ENCODE peak calls at places on chromosomes 5 and 9, in ten cellular contexts. One of them, this sample, is unnamed.

GRCh38 chr5:138833095-138833494 is 42.0 kb downstream of the LRRTM2 start:
- DNase-seq in NCI-H2171: no peak
- DNase-seq in NK-92 treated with Interleukin-12 subunit alpha and Interleukin-12 subunit beta, amount 100 ng/mL, for 24 hours: no peak
- DNase-seq in IMR-90: no peak
- DNase-seq in GM13976: no peak
- DNase-seq in cardiac fibroblast: no peak
- DNase-seq in Kasumi-1: no peak
- DNase-seq in left ventricle myocardium superior: no peak
- DNase-seq in stimulated activated CD4-positive, alpha-beta T cell treated with anti-CD3 and anti-CD28 coated beads, Interleukin-2, amount 100 ng/mL, for 48 hours: no peak
- DNase-seq in astrocyte of the spinal cord: no peak
- DNase-seq in this sample: no peak

GRCh38 chr9:116232425-116233159 is 79.0 kb downstream of the PAPPA start:
- DNase-seq in NCI-H2171: no peak
- DNase-seq in NK-92 treated with Interleukin-12 subunit alpha and Interleukin-12 subunit beta, amount 100 ng/mL, for 24 hours: no peak
- DNase-seq in IMR-90: peak
- DNase-seq in GM13976: no peak
- DNase-seq in cardiac fibroblast: peak
- DNase-seq in Kasumi-1: no peak
- DNase-seq in left ventricle myocardium superior: no peak
- DNase-seq in stimulated activated CD4-positive, alpha-beta T cell treated with anti-CD3 and anti-CD28 coated beads, Interleukin-2, amount 100 ng/mL, for 48 hours: no peak
- DNase-seq in astrocyte of the spinal cord: peak
- DNase-seq in this sample: no peak

GRCh38 chr5:3613726-3614125 is 18.1 kb downstream of the IRX1 start:
- DNase-seq in NCI-H2171: no peak
- DNase-seq in NK-92 treated with Interleukin-12 subunit alpha and Interleukin-12 subunit beta, amount 100 ng/mL, for 24 hours: no peak
- DNase-seq in IMR-90: no peak
- DNase-seq in GM13976: no peak
- DNase-seq in cardiac fibroblast: no peak
- DNase-seq in Kasumi-1: no peak
- DNase-seq in left ventricle myocardium superior: no peak
- DNase-seq in stimulated activated CD4-positive, alpha-beta T cell treated with anti-CD3 and anti-CD28 coated beads, Interleukin-2, amount 100 ng/mL, for 48 hours: no peak
- DNase-seq in astrocyte of the spinal cord: no peak
- DNase-seq in this sample: no peak

GRCh38 chr5:74643160-74643562 is 2.6 kb upstream of the ENC1 start:
- DNase-seq in NCI-H2171: no peak
- DNase-seq in NK-92 treated with Interleukin-12 subunit alpha and Interleukin-12 subunit beta, amount 100 ng/mL, for 24 hours: peak
- DNase-seq in IMR-90: peak
- DNase-seq in GM13976: no peak
- DNase-seq in cardiac fibroblast: peak
- DNase-seq in Kasumi-1: no peak
- DNase-seq in left ventricle myocardium superior: no peak
- DNase-seq in stimulated activated CD4-positive, alpha-beta T cell treated with anti-CD3 and anti-CD28 coated beads, Interleukin-2, amount 100 ng/mL, for 48 hours: no peak
- DNase-seq in astrocyte of the spinal cord: peak
- DNase-seq in this sample: no peak

GRCh38 chr9:114777841-114778240 is 28.0 kb downstream of the TNFSF15 start:
- DNase-seq in NCI-H2171: no peak
- DNase-seq in NK-92 treated with Interleukin-12 subunit alpha and Interleukin-12 subunit beta, amount 100 ng/mL, for 24 hours: no peak
- DNase-seq in IMR-90: no peak
- DNase-seq in GM13976: no peak
- DNase-seq in cardiac fibroblast: peak
- DNase-seq in Kasumi-1: no peak
- DNase-seq in left ventricle myocardium superior: no peak
- DNase-seq in stimulated activated CD4-positive, alpha-beta T cell treated with anti-CD3 and anti-CD28 coated beads, Interleukin-2, amount 100 ng/mL, for 48 hours: peak
- DNase-seq in astrocyte of the spinal cord: no peak
- DNase-seq in this sample: no peak

GRCh38 chr5:173802670-173803165 is 85.4 kb upstream of the CPEB4 start:
- DNase-seq in NCI-H2171: no peak
- DNase-seq in NK-92 treated with Interleukin-12 subunit alpha and Interleukin-12 subunit beta, amount 100 ng/mL, for 24 hours: no peak
- DNase-seq in IMR-90: peak
- DNase-seq in GM13976: no peak
- DNase-seq in cardiac fibroblast: peak
- DNase-seq in Kasumi-1: peak
- DNase-seq in left ventricle myocardium superior: peak
- DNase-seq in stimulated activated CD4-positive, alpha-beta T cell treated with anti-CD3 and anti-CD28 coated beads, Interleukin-2, amount 100 ng/mL, for 48 hours: no peak
- DNase-seq in astrocyte of the spinal cord: no peak
- DNase-seq in this sample: no peak

GRCh38 chr9:33202018-33202417 is 34.9 kb upstream of the B4GALT1 start:
- DNase-seq in NCI-H2171: no peak
- DNase-seq in NK-92 treated with Interleukin-12 subunit alpha and Interleukin-12 subunit beta, amount 100 ng/mL, for 24 hours: no peak
- DNase-seq in IMR-90: no peak
- DNase-seq in GM13976: peak
- DNase-seq in cardiac fibroblast: no peak
- DNase-seq in Kasumi-1: no peak
- DNase-seq in left ventricle myocardium superior: no peak
- DNase-seq in stimulated activated CD4-positive, alpha-beta T cell treated with anti-CD3 and anti-CD28 coated beads, Interleukin-2, amount 100 ng/mL, for 48 hours: no peak
- DNase-seq in astrocyte of the spinal cord: no peak
- DNase-seq in this sample: no peak

GRCh38 chr9:102038006-102038405 is 299.6 kb upstream of the GRIN3A start:
- DNase-seq in NCI-H2171: no peak
- DNase-seq in NK-92 treated with Interleukin-12 subunit alpha and Interleukin-12 subunit beta, amount 100 ng/mL, for 24 hours: no peak
- DNase-seq in IMR-90: no peak
- DNase-seq in GM13976: no peak
- DNase-seq in cardiac fibroblast: no peak
- DNase-seq in Kasumi-1: no peak
- DNase-seq in left ventricle myocardium superior: no peak
- DNase-seq in stimulated activated CD4-positive, alpha-beta T cell treated with anti-CD3 and anti-CD28 coated beads, Interleukin-2, amount 100 ng/mL, for 48 hours: no peak
- DNase-seq in astrocyte of the spinal cord: no peak
- DNase-seq in this sample: no peak

GRCh38 chr9:114981095-114981494 is 50.7 kb upstream of the TNFSF8 start:
- DNase-seq in NCI-H2171: no peak
- DNase-seq in NK-92 treated with Interleukin-12 subunit alpha and Interleukin-12 subunit beta, amount 100 ng/mL, for 24 hours: no peak
- DNase-seq in IMR-90: no peak
- DNase-seq in GM13976: no peak
- DNase-seq in cardiac fibroblast: peak
- DNase-seq in Kasumi-1: no peak
- DNase-seq in left ventricle myocardium superior: no peak
- DNase-seq in stimulated activated CD4-positive, alpha-beta T cell treated with anti-CD3 and anti-CD28 coated beads, Interleukin-2, amount 100 ng/mL, for 48 hours: no peak
- DNase-seq in astrocyte of the spinal cord: no peak
- DNase-seq in this sample: no peak

GRCh38 chr9:84940294-84940693 is 270.8 kb downstream of the NTRK2 start:
- DNase-seq in NCI-H2171: no peak
- DNase-seq in NK-92 treated with Interleukin-12 subunit alpha and Interleukin-12 subunit beta, amount 100 ng/mL, for 24 hours: no peak
- DNase-seq in IMR-90: no peak
- DNase-seq in GM13976: no peak
- DNase-seq in cardiac fibroblast: no peak
- DNase-seq in Kasumi-1: no peak
- DNase-seq in left ventricle myocardium superior: no peak
- DNase-seq in stimulated activated CD4-positive, alpha-beta T cell treated with anti-CD3 and anti-CD28 coated beads, Interleukin-2, amount 100 ng/mL, for 48 hours: no peak
- DNase-seq in astrocyte of the spinal cord: peak
- DNase-seq in this sample: no peak

GRCh38 chr9:17064558-17064957 is 70.3 kb upstream of the CNTLN start:
- DNase-seq in NCI-H2171: no peak
- DNase-seq in NK-92 treated with Interleukin-12 subunit alpha and Interleukin-12 subunit beta, amount 100 ng/mL, for 24 hours: no peak
- DNase-seq in IMR-90: no peak
- DNase-seq in GM13976: no peak
- DNase-seq in cardiac fibroblast: no peak
- DNase-seq in Kasumi-1: no peak
- DNase-seq in left ventricle myocardium superior: no peak
- DNase-seq in stimulated activated CD4-positive, alpha-beta T cell treated with anti-CD3 and anti-CD28 coated beads, Interleukin-2, amount 100 ng/mL, for 48 hours: no peak
- DNase-seq in astrocyte of the spinal cord: no peak
- DNase-seq in this sample: no peak

GRCh38 chr9:85528607-85529006 is 213.1 kb downstream of the AGTPBP1 start:
- DNase-seq in NCI-H2171: no peak
- DNase-seq in NK-92 treated with Interleukin-12 subunit alpha and Interleukin-12 subunit beta, amount 100 ng/mL, for 24 hours: no peak
- DNase-seq in IMR-90: no peak
- DNase-seq in GM13976: no peak
- DNase-seq in cardiac fibroblast: no peak
- DNase-seq in Kasumi-1: no peak
- DNase-seq in left ventricle myocardium superior: no peak
- DNase-seq in stimulated activated CD4-positive, alpha-beta T cell treated with anti-CD3 and anti-CD28 coated beads, Interleukin-2, amount 100 ng/mL, for 48 hours: no peak
- DNase-seq in astrocyte of the spinal cord: no peak
- DNase-seq in this sample: no peak

GRCh38 chr9:8338249-8338721 is 538.7 kb upstream of the DMAC1 start:
- DNase-seq in NCI-H2171: peak
- DNase-seq in NK-92 treated with Interleukin-12 subunit alpha and Interleukin-12 subunit beta, amount 100 ng/mL, for 24 hours: no peak
- DNase-seq in IMR-90: peak
- DNase-seq in GM13976: no peak
- DNase-seq in cardiac fibroblast: peak
- DNase-seq in Kasumi-1: no peak
- DNase-seq in left ventricle myocardium superior: no peak
- DNase-seq in stimulated activated CD4-positive, alpha-beta T cell treated with anti-CD3 and anti-CD28 coated beads, Interleukin-2, amount 100 ng/mL, for 48 hours: no peak
- DNase-seq in astrocyte of the spinal cord: peak
- DNase-seq in this sample: no peak

GRCh38 chr5:39826051-39826450 is 401.3 kb upstream of the DAB2 start:
- DNase-seq in NCI-H2171: no peak
- DNase-seq in NK-92 treated with Interleukin-12 subunit alpha and Interleukin-12 subunit beta, amount 100 ng/mL, for 24 hours: no peak
- DNase-seq in IMR-90: no peak
- DNase-seq in GM13976: no peak
- DNase-seq in cardiac fibroblast: peak
- DNase-seq in Kasumi-1: no peak
- DNase-seq in left ventricle myocardium superior: no peak
- DNase-seq in stimulated activated CD4-positive, alpha-beta T cell treated with anti-CD3 and anti-CD28 coated beads, Interleukin-2, amount 100 ng/mL, for 48 hours: no peak
- DNase-seq in astrocyte of the spinal cord: no peak
- DNase-seq in this sample: no peak

GRCh38 chr5:133369161-133369783 is 243.1 kb downstream of the FSTL4 start:
- DNase-seq in NCI-H2171: no peak
- DNase-seq in NK-92 treated with Interleukin-12 subunit alpha and Interleukin-12 subunit beta, amount 100 ng/mL, for 24 hours: no peak
- DNase-seq in IMR-90: no peak
- DNase-seq in GM13976: no peak
- DNase-seq in cardiac fibroblast: no peak
- DNase-seq in Kasumi-1: no peak
- DNase-seq in left ventricle myocardium superior: no peak
- DNase-seq in stimulated activated CD4-positive, alpha-beta T cell treated with anti-CD3 and anti-CD28 coated beads, Interleukin-2, amount 100 ng/mL, for 48 hours: no peak
- DNase-seq in astrocyte of the spinal cord: no peak
- DNase-seq in this sample: no peak

GRCh38 chr5:139638090-139638735 is 9.9 kb upstream of the CXXC5 start:
- DNase-seq in NCI-H2171: no peak
- DNase-seq in NK-92 treated with Interleukin-12 subunit alpha and Interleukin-12 subunit beta, amount 100 ng/mL, for 24 hours: no peak
- DNase-seq in IMR-90: peak
- DNase-seq in GM13976: peak
- DNase-seq in cardiac fibroblast: peak
- DNase-seq in Kasumi-1: no peak
- DNase-seq in left ventricle myocardium superior: peak
- DNase-seq in stimulated activated CD4-positive, alpha-beta T cell treated with anti-CD3 and anti-CD28 coated beads, Interleukin-2, amount 100 ng/mL, for 48 hours: no peak
- DNase-seq in astrocyte of the spinal cord: peak
- DNase-seq in this sample: no peak

GRCh38 chr9:125942111-125942510 is 194.9 kb downstream of the PBX3 start:
- DNase-seq in NCI-H2171: no peak
- DNase-seq in NK-92 treated with Interleukin-12 subunit alpha and Interleukin-12 subunit beta, amount 100 ng/mL, for 24 hours: no peak
- DNase-seq in IMR-90: no peak
- DNase-seq in GM13976: no peak
- DNase-seq in cardiac fibroblast: peak
- DNase-seq in Kasumi-1: no peak
- DNase-seq in left ventricle myocardium superior: no peak
- DNase-seq in stimulated activated CD4-positive, alpha-beta T cell treated with anti-CD3 and anti-CD28 coated beads, Interleukin-2, amount 100 ng/mL, for 48 hours: no peak
- DNase-seq in astrocyte of the spinal cord: peak
- DNase-seq in this sample: no peak

GRCh38 chr9:77533678-77534077 is 114.4 kb downstream of the GNA14 start:
- DNase-seq in NCI-H2171: no peak
- DNase-seq in NK-92 treated with Interleukin-12 subunit alpha and Interleukin-12 subunit beta, amount 100 ng/mL, for 24 hours: no peak
- DNase-seq in IMR-90: no peak
- DNase-seq in GM13976: no peak
- DNase-seq in cardiac fibroblast: no peak
- DNase-seq in Kasumi-1: no peak
- DNase-seq in left ventricle myocardium superior: no peak
- DNase-seq in stimulated activated CD4-positive, alpha-beta T cell treated with anti-CD3 and anti-CD28 coated beads, Interleukin-2, amount 100 ng/mL, for 48 hours: no peak
- DNase-seq in astrocyte of the spinal cord: no peak
- DNase-seq in this sample: no peak

GRCh38 chr5:132905938-132906337 is 32.5 kb downstream of the LEAP2 start:
- DNase-seq in NCI-H2171: no peak
- DNase-seq in NK-92 treated with Interleukin-12 subunit alpha and Interleukin-12 subunit beta, amount 100 ng/mL, for 24 hours: no peak
- DNase-seq in IMR-90: peak
- DNase-seq in GM13976: no peak
- DNase-seq in cardiac fibroblast: peak
- DNase-seq in Kasumi-1: peak
- DNase-seq in left ventricle myocardium superior: no peak
- DNase-seq in stimulated activated CD4-positive, alpha-beta T cell treated with anti-CD3 and anti-CD28 coated beads, Interleukin-2, amount 100 ng/mL, for 48 hours: no peak
- DNase-seq in astrocyte of the spinal cord: no peak
- DNase-seq in this sample: no peak

GRCh38 chr9:105282870-105283621 is 38.6 kb downstream of the SLC44A1 start:
- DNase-seq in NCI-H2171: no peak
- DNase-seq in NK-92 treated with Interleukin-12 subunit alpha and Interleukin-12 subunit beta, amount 100 ng/mL, for 24 hours: no peak
- DNase-seq in IMR-90: no peak
- DNase-seq in GM13976: no peak
- DNase-seq in cardiac fibroblast: no peak
- DNase-seq in Kasumi-1: no peak
- DNase-seq in left ventricle myocardium superior: no peak
- DNase-seq in stimulated activated CD4-positive, alpha-beta T cell treated with anti-CD3 and anti-CD28 coated beads, Interleukin-2, amount 100 ng/mL, for 48 hours: no peak
- DNase-seq in astrocyte of the spinal cord: no peak
- DNase-seq in this sample: no peak

GRCh38 chr5:98110791-98111190 is 662.7 kb upstream of the RGMB start:
- DNase-seq in NCI-H2171: no peak
- DNase-seq in NK-92 treated with Interleukin-12 subunit alpha and Interleukin-12 subunit beta, amount 100 ng/mL, for 24 hours: no peak
- DNase-seq in IMR-90: peak
- DNase-seq in GM13976: no peak
- DNase-seq in cardiac fibroblast: no peak
- DNase-seq in Kasumi-1: no peak
- DNase-seq in left ventricle myocardium superior: no peak
- DNase-seq in stimulated activated CD4-positive, alpha-beta T cell treated with anti-CD3 and anti-CD28 coated beads, Interleukin-2, amount 100 ng/mL, for 48 hours: no peak
- DNase-seq in astrocyte of the spinal cord: no peak
- DNase-seq in this sample: no peak

GRCh38 chr9:91775011-91775707 is 174.9 kb downstream of the ROR2 start:
- DNase-seq in NCI-H2171: peak
- DNase-seq in NK-92 treated with Interleukin-12 subunit alpha and Interleukin-12 subunit beta, amount 100 ng/mL, for 24 hours: peak
- DNase-seq in IMR-90: peak
- DNase-seq in GM13976: peak
- DNase-seq in cardiac fibroblast: peak
- DNase-seq in Kasumi-1: peak
- DNase-seq in left ventricle myocardium superior: peak
- DNase-seq in stimulated activated CD4-positive, alpha-beta T cell treated with anti-CD3 and anti-CD28 coated beads, Interleukin-2, amount 100 ng/mL, for 48 hours: peak
- DNase-seq in astrocyte of the spinal cord: peak
- DNase-seq in this sample: no peak

GRCh38 chr5:117624226-117624625 is 1049.6 kb upstream of the SEMA6A start:
- DNase-seq in NCI-H2171: no peak
- DNase-seq in NK-92 treated with Interleukin-12 subunit alpha and Interleukin-12 subunit beta, amount 100 ng/mL, for 24 hours: no peak
- DNase-seq in IMR-90: no peak
- DNase-seq in GM13976: no peak
- DNase-seq in cardiac fibroblast: no peak
- DNase-seq in Kasumi-1: no peak
- DNase-seq in left ventricle myocardium superior: no peak
- DNase-seq in stimulated activated CD4-positive, alpha-beta T cell treated with anti-CD3 and anti-CD28 coated beads, Interleukin-2, amount 100 ng/mL, for 48 hours: no peak
- DNase-seq in astrocyte of the spinal cord: no peak
- DNase-seq in this sample: no peak

GRCh38 chr5:60613826-60614225 is 86.1 kb downstream of the DEPDC1B start:
- DNase-seq in NCI-H2171: no peak
- DNase-seq in NK-92 treated with Interleukin-12 subunit alpha and Interleukin-12 subunit beta, amount 100 ng/mL, for 24 hours: no peak
- DNase-seq in IMR-90: no peak
- DNase-seq in GM13976: peak
- DNase-seq in cardiac fibroblast: no peak
- DNase-seq in Kasumi-1: no peak
- DNase-seq in left ventricle myocardium superior: no peak
- DNase-seq in stimulated activated CD4-positive, alpha-beta T cell treated with anti-CD3 and anti-CD28 coated beads, Interleukin-2, amount 100 ng/mL, for 48 hours: no peak
- DNase-seq in astrocyte of the spinal cord: no peak
- DNase-seq in this sample: no peak

GRCh38 chr5:5983261-5983660 is 395.1 kb downstream of the MED10 start:
- DNase-seq in NCI-H2171: no peak
- DNase-seq in NK-92 treated with Interleukin-12 subunit alpha and Interleukin-12 subunit beta, amount 100 ng/mL, for 24 hours: no peak
- DNase-seq in IMR-90: no peak
- DNase-seq in GM13976: no peak
- DNase-seq in cardiac fibroblast: no peak
- DNase-seq in Kasumi-1: no peak
- DNase-seq in left ventricle myocardium superior: no peak
- DNase-seq in stimulated activated CD4-positive, alpha-beta T cell treated with anti-CD3 and anti-CD28 coated beads, Interleukin-2, amount 100 ng/mL, for 48 hours: no peak
- DNase-seq in astrocyte of the spinal cord: no peak
- DNase-seq in this sample: no peak

GRCh38 chr5:180367300-180367699 is 14.2 kb upstream of the GFPT2 start:
- DNase-seq in NCI-H2171: no peak
- DNase-seq in NK-92 treated with Interleukin-12 subunit alpha and Interleukin-12 subunit beta, amount 100 ng/mL, for 24 hours: no peak
- DNase-seq in IMR-90: no peak
- DNase-seq in GM13976: no peak
- DNase-seq in cardiac fibroblast: no peak
- DNase-seq in Kasumi-1: no peak
- DNase-seq in left ventricle myocardium superior: no peak
- DNase-seq in stimulated activated CD4-positive, alpha-beta T cell treated with anti-CD3 and anti-CD28 coated beads, Interleukin-2, amount 100 ng/mL, for 48 hours: no peak
- DNase-seq in astrocyte of the spinal cord: no peak
- DNase-seq in this sample: no peak

GRCh38 chr5:113050606-113051391 is 74.2 kb downstream of the DCP2 start:
- DNase-seq in NCI-H2171: no peak
- DNase-seq in NK-92 treated with Interleukin-12 subunit alpha and Interleukin-12 subunit beta, amount 100 ng/mL, for 24 hours: no peak
- DNase-seq in IMR-90: peak
- DNase-seq in GM13976: no peak
- DNase-seq in cardiac fibroblast: peak
- DNase-seq in Kasumi-1: no peak
- DNase-seq in left ventricle myocardium superior: no peak
- DNase-seq in stimulated activated CD4-positive, alpha-beta T cell treated with anti-CD3 and anti-CD28 coated beads, Interleukin-2, amount 100 ng/mL, for 48 hours: peak
- DNase-seq in astrocyte of the spinal cord: peak
- DNase-seq in this sample: no peak

This sample was measured in GM12878.